ENCODE peak calls at places on chromosomes 12 and 14, in five cellular contexts. One of them, this sample, is unnamed.

GRCh38 chr14:92960706-92961566 is 38.0 kb downstream of the CHGA start:
- DNase-seq in ascending aorta: no peak
- DNase-seq in hepatocyte: no peak
- DNase-seq in CD4-positive, CD25-positive, alpha-beta regulatory T cell: no peak
- DNase-seq in fibroblast of lung: peak; percentile 67
- DNase-seq in this sample: no peak

GRCh38 chr12:7142057-7142644 is 12.0 kb downstream of the CLSTN3 start:
- DNase-seq in ascending aorta: no peak
- DNase-seq in fibroblast of lung: peak; percentile 11
- DNase-seq in CD4-positive, CD25-positive, alpha-beta regulatory T cell: peak; percentile 65
- DNase-seq in hepatocyte: peak; percentile 64
- DNase-seq in this sample: peak; percentile 89

GRCh38 chr14:99262977-99263448 is 9.0 kb downstream of the BCL11B start:
- DNase-seq in fibroblast of lung: no peak
- DNase-seq in hepatocyte: no peak
- DNase-seq in CD4-positive, CD25-positive, alpha-beta regulatory T cell: peak; percentile 47
- DNase-seq in ascending aorta: no peak
- DNase-seq in this sample: no peak

GRCh38 chr12:67430708-67431335 is 161.7 kb downstream of the CAND1 start:
- DNase-seq in fibroblast of lung: no peak
- DNase-seq in hepatocyte: no peak
- DNase-seq in CD4-positive, CD25-positive, alpha-beta regulatory T cell: no peak
- DNase-seq in ascending aorta: peak; percentile 79
- DNase-seq in this sample: peak; percentile 9

GRCh38 chr14:55233591-55233990 is 37.6 kb upstream of the FBXO34 start:
- DNase-seq in fibroblast of lung: no peak
- DNase-seq in CD4-positive, CD25-positive, alpha-beta regulatory T cell: no peak
- DNase-seq in hepatocyte: no peak
- DNase-seq in ascending aorta: no peak
- DNase-seq in this sample: no peak

GRCh38 chr14:33570717-33571058 is 380.2 kb downstream of the EGLN3 start:
- DNase-seq in fibroblast of lung: no peak
- DNase-seq in hepatocyte: no peak
- DNase-seq in CD4-positive, CD25-positive, alpha-beta regulatory T cell: no peak
- DNase-seq in ascending aorta: no peak
- DNase-seq in this sample: no peak

GRCh38 chr12:104177663-104178501 is 37.7 kb upstream of the TXNRD1 start:
- DNase-seq in CD4-positive, CD25-positive, alpha-beta regulatory T cell: peak; percentile 42
- DNase-seq in fibroblast of lung: peak; percentile 99
- DNase-seq in ascending aorta: peak; percentile 92
- DNase-seq in hepatocyte: peak; percentile 67
- DNase-seq in this sample: no peak

GRCh38 chr14:49959822-49960408 is 67.0 kb downstream of the ARF6 start:
- DNase-seq in ascending aorta: no peak
- DNase-seq in hepatocyte: no peak
- DNase-seq in CD4-positive, CD25-positive, alpha-beta regulatory T cell: no peak
- DNase-seq in fibroblast of lung: no peak
- DNase-seq in this sample: no peak

GRCh38 chr14:21263284-21264024 is 5.8 kb downstream of the HNRNPC start:
- DNase-seq in fibroblast of lung: peak; percentile 76
- DNase-seq in CD4-positive, CD25-positive, alpha-beta regulatory T cell: no peak
- DNase-seq in hepatocyte: no peak
- DNase-seq in ascending aorta: no peak
- DNase-seq in this sample: no peak

GRCh38 chr14:26597136-26598080 is at the start of gene NOVA1:
- DNase-seq in ascending aorta: peak; percentile 65
- DNase-seq in hepatocyte: peak; percentile 16
- DNase-seq in fibroblast of lung: no peak
- DNase-seq in CD4-positive, CD25-positive, alpha-beta regulatory T cell: no peak
- DNase-seq in this sample: peak; percentile 68

GRCh38 chr14:32469388-32470160 is 140.5 kb downstream of the AKAP6 start:
- DNase-seq in fibroblast of lung: peak; percentile 62
- DNase-seq in ascending aorta: no peak
- DNase-seq in CD4-positive, CD25-positive, alpha-beta regulatory T cell: peak; percentile 31
- DNase-seq in hepatocyte: peak; percentile 49
- DNase-seq in this sample: no peak

GRCh38 chr12:57481671-57482070 is 2.0 kb upstream of the ARHGAP9 start:
- DNase-seq in ascending aorta: no peak
- DNase-seq in hepatocyte: no peak
- DNase-seq in fibroblast of lung: no peak
- DNase-seq in CD4-positive, CD25-positive, alpha-beta regulatory T cell: no peak
- DNase-seq in this sample: peak; percentile 17

GRCh38 chr12:79407671-79408622 is 282.8 kb downstream of the PAWR start:
- DNase-seq in CD4-positive, CD25-positive, alpha-beta regulatory T cell: peak; percentile 1
- DNase-seq in ascending aorta: peak; percentile 77
- DNase-seq in fibroblast of lung: peak; percentile 85
- DNase-seq in hepatocyte: peak; percentile 77
- DNase-seq in this sample: peak; percentile 21

GRCh38 chr14:92565040-92565717 is 51.6 kb downstream of the RIN3 start:
- DNase-seq in ascending aorta: no peak
- DNase-seq in hepatocyte: no peak
- DNase-seq in CD4-positive, CD25-positive, alpha-beta regulatory T cell: no peak
- DNase-seq in fibroblast of lung: peak; percentile 44
- DNase-seq in this sample: no peak

GRCh38 chr12:25767613-25768012 is 190.9 kb upstream of the RASSF8 start:
- DNase-seq in CD4-positive, CD25-positive, alpha-beta regulatory T cell: no peak
- DNase-seq in ascending aorta: no peak
- DNase-seq in hepatocyte: no peak
- DNase-seq in fibroblast of lung: peak; percentile 58
- DNase-seq in this sample: no peak

GRCh38 chr12:60070541-60070940 is 474.7 kb downstream of the SLC16A7 start:
- DNase-seq in CD4-positive, CD25-positive, alpha-beta regulatory T cell: no peak
- DNase-seq in hepatocyte: no peak
- DNase-seq in fibroblast of lung: peak; percentile 32
- DNase-seq in ascending aorta: no peak
- DNase-seq in this sample: no peak

GRCh38 chr12:4049566-4050080 is 176.4 kb upstream of the PARP11 start:
- DNase-seq in hepatocyte: no peak
- DNase-seq in CD4-positive, CD25-positive, alpha-beta regulatory T cell: no peak
- DNase-seq in fibroblast of lung: no peak
- DNase-seq in ascending aorta: no peak
- DNase-seq in this sample: no peak

GRCh38 chr12:39763071-39763893 is 143.7 kb upstream of the ABCD2 start:
- DNase-seq in fibroblast of lung: no peak
- DNase-seq in CD4-positive, CD25-positive, alpha-beta regulatory T cell: no peak
- DNase-seq in ascending aorta: no peak
- DNase-seq in hepatocyte: no peak
- DNase-seq in this sample: no peak

GRCh38 chr12:123849517-123849916 is 87.4 kb downstream of the DNAH10 start:
- DNase-seq in CD4-positive, CD25-positive, alpha-beta regulatory T cell: no peak
- DNase-seq in hepatocyte: no peak
- DNase-seq in fibroblast of lung: no peak
- DNase-seq in ascending aorta: no peak
- DNase-seq in this sample: no peak

GRCh38 chr12:19410639-19411184 is 28.6 kb upstream of the AEBP2 start:
- DNase-seq in CD4-positive, CD25-positive, alpha-beta regulatory T cell: no peak
- DNase-seq in fibroblast of lung: no peak
- DNase-seq in ascending aorta: no peak
- DNase-seq in hepatocyte: no peak
- DNase-seq in this sample: no peak

GRCh38 chr14:52422650-52423356 is 108.7 kb downstream of the PTGER2 start:
- DNase-seq in hepatocyte: no peak
- DNase-seq in ascending aorta: no peak
- DNase-seq in fibroblast of lung: no peak
- DNase-seq in CD4-positive, CD25-positive, alpha-beta regulatory T cell: peak; percentile 21
- DNase-seq in this sample: no peak

GRCh38 chr14:53982546-53982945 is 25.9 kb upstream of the BMP4 start:
- DNase-seq in hepatocyte: no peak
- DNase-seq in ascending aorta: no peak
- DNase-seq in CD4-positive, CD25-positive, alpha-beta regulatory T cell: no peak
- DNase-seq in fibroblast of lung: no peak
- DNase-seq in this sample: no peak

GRCh38 chr12:105020241-105020962 is 34.3 kb downstream of the NOPCHAP1 start:
- DNase-seq in fibroblast of lung: no peak
- DNase-seq in ascending aorta: no peak
- DNase-seq in hepatocyte: no peak
- DNase-seq in CD4-positive, CD25-positive, alpha-beta regulatory T cell: no peak
- DNase-seq in this sample: no peak

GRCh38 chr12:130959632-130960031 is 5.9 kb downstream of the ADGRD1 start:
- DNase-seq in fibroblast of lung: no peak
- DNase-seq in hepatocyte: no peak
- DNase-seq in CD4-positive, CD25-positive, alpha-beta regulatory T cell: no peak
- DNase-seq in ascending aorta: no peak
- DNase-seq in this sample: peak; percentile 17

GRCh38 chr14:29243355-29243754 is 476.8 kb downstream of the FOXG1 start:
- DNase-seq in fibroblast of lung: peak; percentile 82
- DNase-seq in ascending aorta: no peak
- DNase-seq in hepatocyte: no peak
- DNase-seq in CD4-positive, CD25-positive, alpha-beta regulatory T cell: no peak
- DNase-seq in this sample: no peak

DNA sequence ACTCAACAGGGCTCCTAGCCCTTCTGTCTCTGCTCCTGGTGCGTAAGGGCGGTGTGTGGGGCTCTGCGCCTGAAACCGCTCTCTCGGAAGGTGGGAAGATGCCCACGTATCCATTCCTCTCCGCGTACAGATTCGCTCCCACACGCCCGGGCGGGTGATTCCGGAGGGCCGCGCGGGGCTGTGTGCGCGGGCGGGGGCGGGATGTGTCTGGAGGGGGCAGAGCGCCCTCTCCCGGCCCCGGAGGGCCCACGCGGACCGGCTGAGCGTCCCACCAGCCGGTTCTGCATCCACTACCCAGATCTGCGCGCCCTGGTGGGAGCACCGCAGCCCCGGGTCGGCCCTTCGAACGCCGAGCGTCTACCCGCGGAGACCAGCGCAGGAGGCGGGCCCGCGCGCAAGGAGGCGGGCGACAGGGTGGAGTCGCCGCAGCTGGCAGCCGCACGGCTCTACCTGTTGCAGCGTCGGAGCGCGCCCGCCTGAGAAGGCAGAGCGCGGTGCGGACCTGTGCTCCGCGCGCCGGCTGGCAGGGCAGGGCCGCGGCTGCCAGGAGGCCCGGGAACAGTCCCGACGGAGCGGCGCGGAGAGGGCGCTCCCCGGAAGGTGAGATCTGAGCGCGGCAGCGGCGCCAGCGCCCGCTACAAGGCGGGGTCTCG is 1.4 kb upstream of the KCNK13 start:
- DNase-seq in fibroblast of lung: peak; percentile 63
- DNase-seq in CD4-positive, CD25-positive, alpha-beta regulatory T cell: peak; percentile 73
- DNase-seq in ascending aorta: no peak
- DNase-seq in hepatocyte: peak; percentile 70
- DNase-seq in this sample: peak; percentile 93
- H3K4me3 ChIP-seq in fibroblast of lung: peak overlapping the region; percentile 31
- H3K4me3 ChIP-seq in CD4-positive, CD25-positive, alpha-beta regulatory T cell: peak overlapping the region; percentile 51
- H3K4me3 ChIP-seq in ascending aorta: peak overlapping the region; percentile 48
- H3K4me3 ChIP-seq in hepatocyte: peak overlapping the region; percentile 61
- H3K4me3 ChIP-seq in this sample: peak overlapping the region; percentile 58

GRCh38 chr14:91352101-91352500 is 65.5 kb downstream of the CCDC88C start:
- DNase-seq in hepatocyte: no peak
- DNase-seq in CD4-positive, CD25-positive, alpha-beta regulatory T cell: no peak
- DNase-seq in fibroblast of lung: peak; percentile 23
- DNase-seq in ascending aorta: no peak
- DNase-seq in this sample: peak; percentile 63

GRCh38 chr14:91351508-91351853 is 66.1 kb downstream of the CCDC88C start:
- DNase-seq in CD4-positive, CD25-positive, alpha-beta regulatory T cell: no peak
- DNase-seq in fibroblast of lung: no peak
- DNase-seq in ascending aorta: no peak
- DNase-seq in hepatocyte: no peak
- DNase-seq in this sample: no peak

GRCh38 chr14:91350483-91350812 is 67.2 kb downstream of the CCDC88C start:
- DNase-seq in ascending aorta: no peak
- DNase-seq in fibroblast of lung: no peak
- DNase-seq in hepatocyte: no peak
- DNase-seq in CD4-positive, CD25-positive, alpha-beta regulatory T cell: peak; percentile 27
- DNase-seq in this sample: no peak

GRCh38 chr14:91349481-91350074 is 68.0 kb downstream of the CCDC88C start:
- DNase-seq in hepatocyte: no peak
- DNase-seq in fibroblast of lung: no peak
- DNase-seq in CD4-positive, CD25-positive, alpha-beta regulatory T cell: peak; percentile 87
- DNase-seq in ascending aorta: no peak
- DNase-seq in this sample: no peak

GRCh38 chr14:91350813-91351507 is 66.7 kb downstream of the CCDC88C start:
- DNase-seq in CD4-positive, CD25-positive, alpha-beta regulatory T cell: peak; percentile 92
- DNase-seq in hepatocyte: no peak
- DNase-seq in ascending aorta: no peak
- DNase-seq in fibroblast of lung: no peak
- DNase-seq in this sample: no peak
- H3K27me3 ChIP-seq in CD4-positive, CD25-positive, alpha-beta regulatory T cell: no peaks in the 10 kb centered on the region
- H3K27me3 ChIP-seq in hepatocyte: no peaks in the 10 kb centered on the region
- H3K27me3 ChIP-seq in ascending aorta: no peaks in the 10 kb centered on the region
- H3K27me3 ChIP-seq in fibroblast of lung: no peaks in the 10 kb centered on the region
- H3K27me3 ChIP-seq in this sample: no peaks in the 10 kb centered on the region

DNA sequence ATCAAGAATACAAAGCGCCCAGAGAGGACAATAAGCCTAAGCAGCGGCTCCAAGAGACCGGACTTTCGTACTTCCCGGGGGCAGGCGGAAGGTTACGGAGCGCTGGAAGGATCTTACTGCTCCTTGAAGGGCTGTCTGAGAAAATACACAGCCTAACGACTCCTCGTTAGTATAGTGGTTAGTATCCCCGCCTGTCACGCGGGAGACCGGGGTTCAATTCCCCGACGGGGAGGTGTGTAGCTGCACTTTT is 12.1 kb upstream of the TMPO start:
- DNase-seq in CD4-positive, CD25-positive, alpha-beta regulatory T cell: no peak
- DNase-seq in fibroblast of lung: peak; percentile 87
- DNase-seq in ascending aorta: peak; percentile 94
- DNase-seq in hepatocyte: peak; percentile 94
- DNase-seq in this sample: peak; percentile 85
- H3K4me3 ChIP-seq in CD4-positive, CD25-positive, alpha-beta regulatory T cell: peak overlapping the region; percentile 96
- H3K4me3 ChIP-seq in fibroblast of lung: peak overlapping the region; percentile 70
- H3K4me3 ChIP-seq in ascending aorta: peak overlapping the region; percentile 51
- H3K4me3 ChIP-seq in hepatocyte: peak overlapping the region; percentile 68
- H3K4me3 ChIP-seq in this sample: peak overlapping the region; percentile 56

DNA sequence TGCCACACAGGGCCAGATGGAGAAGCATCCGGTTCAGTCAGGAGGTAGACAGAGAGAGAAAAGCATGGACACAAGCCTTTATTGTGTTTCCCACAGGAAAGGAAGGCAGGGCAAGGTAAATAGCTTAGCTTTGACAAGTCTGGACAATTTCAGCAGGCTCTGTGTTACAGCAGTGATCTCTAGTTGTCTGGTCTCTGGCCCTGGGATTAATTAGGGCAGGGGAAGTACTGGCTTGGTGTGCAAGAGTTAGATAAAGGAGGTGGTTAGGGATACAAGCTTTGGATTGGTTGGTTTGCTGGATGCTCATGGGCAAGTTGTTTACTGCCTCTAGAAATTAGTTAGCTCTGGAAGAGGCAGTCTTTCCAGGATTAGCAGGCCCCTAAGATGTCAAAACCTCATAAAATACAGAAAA is 15.1 kb upstream of the NGDN start:
- DNase-seq in CD4-positive, CD25-positive, alpha-beta regulatory T cell: no peak
- DNase-seq in fibroblast of lung: no peak
- DNase-seq in hepatocyte: no peak
- DNase-seq in ascending aorta: no peak
- DNase-seq in this sample: no peak
- H3K27me3 ChIP-seq in CD4-positive, CD25-positive, alpha-beta regulatory T cell: peaks cover 21% of the 10 kb centered on the region
- H3K27me3 ChIP-seq in fibroblast of lung: no peaks in the 10 kb centered on the region
- H3K27me3 ChIP-seq in hepatocyte: no peaks in the 10 kb centered on the region
- H3K27me3 ChIP-seq in ascending aorta: no peaks in the 10 kb centered on the region
- H3K27me3 ChIP-seq in this sample: no peaks in the 10 kb centered on the region

GRCh38 chr12:120978296-120979219 is at the start of gene HNF1A:
- DNase-seq in fibroblast of lung: no peak
- DNase-seq in CD4-positive, CD25-positive, alpha-beta regulatory T cell: no peak
- DNase-seq in ascending aorta: no peak
- DNase-seq in hepatocyte: peak; percentile 81
- DNase-seq in this sample: no peak
- H3K4me3 ChIP-seq in fibroblast of lung: no peak within 1 kb of the TSS
- H3K4me3 ChIP-seq in CD4-positive, CD25-positive, alpha-beta regulatory T cell: no peak within 1 kb of the TSS
- H3K4me3 ChIP-seq in ascending aorta: peak within 1 kb of the TSS; percentile 24
- H3K4me3 ChIP-seq in hepatocyte: peak within 1 kb of the TSS; percentile 54
- H3K4me3 ChIP-seq in this sample: no peak within 1 kb of the TSS